ENCODE peak calls at places on chromosomes 12 and 14, in four cellular contexts. D, C, V and E are unnamed samples.

GRCh38 chr12:123533672-123534643 is at the start of gene RILPL1:
- DNase-seq in C (peak), D (peak), V (peak), E (peak)

GRCh38 chr14:68172664-68173063 is 353.1 kb downstream of the RAD51B start:
- DNase-seq in C (no peak), D (no peak), V (no peak), E (no peak)

GRCh38 chr12:24020391-24021163 is 71.1 kb upstream of the SOX5 start:
- DNase-seq in C (no peak), D (no peak), V (no peak), E (no peak)

GRCh38 chr14:104923596-104924420 is 871 bp upstream of the PLD4 start:
- DNase-seq in C (no peak), V (no peak), D (no peak), E (no peak)

GRCh38 chr14:61584258-61584657 is 111.1 kb upstream of the HIF1A start:
- DNase-seq in V (no peak), C (no peak), D (no peak), E (no peak)

GRCh38 chr14:99347561-99347960 is 75.6 kb upstream of the BCL11B start:
- DNase-seq in V (no peak), D (no peak), C (peak), E (no peak)

GRCh38 chr12:128814411-128815261 is 9.1 kb downstream of the SLC15A4 start:
- DNase-seq in V (no peak), C (no peak), D (no peak), E (no peak)

GRCh38 chr14:73731111-73731510 is 16.9 kb upstream of the PNMA1 start:
- DNase-seq in V (no peak), D (no peak), C (peak), E (no peak)

GRCh38 chr12:112664569-112664968 is 127.0 kb upstream of the RPH3A start:
- DNase-seq in D (peak), V (no peak), C (no peak), E (peak)

GRCh38 chr14:95078841-95079240 is 78.5 kb downstream of the DICER1 start:
- DNase-seq in D (no peak), C (no peak), V (no peak), E (no peak)

GRCh38 chr14:106442857-106443256 is 916.5 kb downstream of the TMEM121 start:
- DNase-seq in C (no peak), D (peak), V (no peak), E (peak)

GRCh38 chr12:66398931-66399625 is 96.8 kb downstream of the HELB start:
- DNase-seq in C (no peak), V (no peak), D (no peak), E (no peak)

GRCh38 chr12:118330421-118331018 is 42.2 kb downstream of the TAOK3 start:
- DNase-seq in D (peak), V (no peak), C (no peak), E (peak)

GRCh38 chr12:12365931-12366431 is 9.1 kb downstream of the BORCS5 start:
- DNase-seq in C (no peak), D (no peak), V (no peak), E (no peak)

GRCh38 chr12:41202051-41202450 is 13.9 kb downstream of the PDZRN4 start:
- DNase-seq in D (no peak), C (no peak), V (no peak), E (no peak)

GRCh38 chr12:49789992-49790391 is 38.2 kb downstream of the NCKAP5L start:
- DNase-seq in C (no peak), V (no peak), D (no peak), E (no peak)

GRCh38 chr14:61140271-61140670 is 140.9 kb downstream of the TMEM30B start:
- DNase-seq in V (no peak), D (no peak), C (no peak), E (no peak)

GRCh38 chr14:53924754-53925153 is 31.9 kb downstream of the BMP4 start:
- DNase-seq in C (no peak), V (no peak), D (no peak), E (no peak)

GRCh38 chr12:56193025-56193578 is 3.8 kb upstream of the SMARCC2 start:
- DNase-seq in C (no peak), V (peak), D (peak), E (peak)